ENCODE peak calls at places on chromosomes 11 and 22, in seven cellular contexts. R is hypothalamus; B is AG08396; X is NCI-H2081; Q is activated T-cell treated with anti-CD3 and anti-CD28 coated beads, Interleukin-2, amount 50 U/mL, for 24 hours; F is AG09309; Z is stromal cell of bone marrow. I is an unnamed sample.

GRCh38 chr11:116427337-116427902 is 345.4 kb downstream of the BUD13 start:
- DNase-seq in R (no peak), B (no peak), X (no peak), Q (no peak), F (no peak), Z (no peak), I (no peak)

GRCh38 chr11:115334932-115335788 is 169.1 kb downstream of the CADM1 start:
- DNase-seq in R (no peak), B (peak; percentile 11), X (peak; percentile 52), Q (no peak), F (peak; percentile 4), Z (no peak), I (peak; percentile 36)

GRCh38 chr11:71381781-71382505 is 66.2 kb downstream of the DHCR7 start:
- DNase-seq in R (no peak), B (no peak), X (no peak), Q (no peak), F (no peak), Z (no peak), I (no peak)

GRCh38 chr11:79182794-79183193 is 258.0 kb downstream of the TENM4 start:
- DNase-seq in R (no peak), B (peak; percentile 65), X (no peak), Q (no peak), F (peak; percentile 73), Z (peak; percentile 53), I (no peak)

GRCh38 chr22:20012741-20013331 is 3.8 kb downstream of the ARVCF start:
- DNase-seq in R (no peak), B (no peak), X (no peak), Q (no peak), F (no peak), Z (no peak), I (no peak)

GRCh38 chr22:25068701-25069100 is 116.2 kb downstream of the KIAA1671 start:
- DNase-seq in R (no peak), B (no peak), X (no peak), Q (peak; percentile 58), F (no peak), Z (no peak), I (no peak)

GRCh38 chr22:24183321-24184031 is 2.2 kb downstream of the SUSD2 start:
- DNase-seq in R (no peak), B (no peak), X (no peak), Q (no peak), F (no peak), Z (no peak), I (no peak)

GRCh38 chr11:117583063-117583801 is 213.8 kb downstream of the DSCAML1 start:
- DNase-seq in R (peak; percentile 31), B (no peak), X (no peak), Q (no peak), F (no peak), Z (no peak), I (peak; percentile 91)

GRCh38 chr11:124898711-124899110 is 1.0 kb upstream of the ROBO4 start:
- DNase-seq in R (peak; percentile 47), B (no peak), X (no peak), Q (no peak), F (no peak), Z (peak; percentile 48), I (no peak)

GRCh38 chr11:8285796-8286195 is 22.1 kb upstream of the LMO1 start:
- DNase-seq in R (no peak), B (no peak), X (no peak), Q (peak; percentile 7), F (no peak), Z (no peak), I (no peak)

GRCh38 chr22:25360411-25360810 is 141.0 kb downstream of the CRYBB2 start:
- DNase-seq in R (no peak), B (no peak), X (no peak), Q (peak; percentile 14), F (no peak), Z (no peak), I (no peak)